ENCODE peak calls at places on chromosome 12, in seven cellular contexts. M is islet precursor cell; E is EL; D is amniotic stem cell; X is activated T-cell treated with anti-CD3 and anti-CD28 coated beads for 1 hour; F is GDM1; Q is CD4-positive, CD25-positive, alpha-beta regulatory T cell. K is an unnamed sample.

GRCh38 chr12:20463920-20464524 is 95.7 kb downstream of the PDE3A start:
- DNase-seq in M (no peak), D (no peak), F (no peak), Q (no peak), E (no peak), X (no peak), K (no peak)

GRCh38 chr12:40203060-40203430 is 21.8 kb upstream of the LRRK2 start:
- DNase-seq in X (no peak), M (no peak), Q (no peak), D (no peak), E (no peak), F (no peak), K (no peak)

GRCh38 chr12:118373628-118374027 is 921 bp upstream of the TAOK3 start:
- DNase-seq in Q (no peak), X (no peak), E (no peak), M (no peak), F (no peak), D (no peak), K (no peak)

GRCh38 chr12:52531563-52532300 is 11.5 kb upstream of the KRT5 start:
- DNase-seq in M (no peak), F (no peak), Q (no peak), X (no peak), D (no peak), E (no peak), K (no peak)

GRCh38 chr12:48414046-48414445 is 58.3 kb upstream of the ANP32D start:
- DNase-seq in Q (no peak), X (no peak), M (no peak), F (no peak), E (no peak), D (no peak), K (no peak)

GRCh38 chr12:93060666-93061413 is 131.7 kb upstream of the EEA1 start:
- DNase-seq in E (no peak), M (no peak), F (no peak), D (no peak), X (no peak), Q (no peak), K (peak)

GRCh38 chr12:65609359-65609771 is 214.9 kb upstream of the HMGA2 start:
- DNase-seq in Q (no peak), D (peak), F (no peak), E (peak), M (no peak), X (no peak), K (peak)

GRCh38 chr12:128938886-128939285 is 85.6 kb downstream of the GLT1D1 start:
- DNase-seq in F (no peak), Q (no peak), D (no peak), X (no peak), M (no peak), E (no peak), K (no peak)

GRCh38 chr12:122963928-122964240 is 2.4 kb downstream of the ABCB9 start:
- DNase-seq in X (no peak), F (no peak), M (peak), E (no peak), D (no peak), Q (no peak), K (no peak)

GRCh38 chr12:6249580-6249979 is 49.4 kb downstream of the CD9 start:
- DNase-seq in X (no peak), E (no peak), M (no peak), D (no peak), Q (no peak), F (no peak), K (no peak)

GRCh38 chr12:12265571-12266388 is 1.1 kb downstream of the LRP6 start:
- DNase-seq in X (no peak), Q (no peak), F (no peak), M (no peak), E (peak), D (no peak), K (peak)

GRCh38 chr12:121228919-121229650 is 19.2 kb downstream of the P2RX4 start:
- DNase-seq in F (no peak), M (no peak), D (no peak), X (no peak), E (no peak), Q (no peak), K (no peak)

GRCh38 chr12:40752011-40752410 is 59.8 kb downstream of the CNTN1 start:
- DNase-seq in M (no peak), E (no peak), Q (no peak), X (no peak), F (no peak), D (no peak), K (no peak)

GRCh38 chr12:111406474-111407370 is 999 bp downstream of the SH2B3 start:
- DNase-seq in Q (peak), D (no peak), M (no peak), X (no peak), F (peak), E (no peak), K (no peak)

GRCh38 chr12:115790526-115790925 is 487.0 kb downstream of the MED13L start:
- DNase-seq in M (peak), D (no peak), X (no peak), Q (no peak), F (no peak), E (no peak), K (no peak)

GRCh38 chr12:57235728-57236131 is 6.2 kb downstream of the SHMT2 start:
- DNase-seq in F (no peak), D (no peak), X (no peak), E (no peak), Q (no peak), M (peak), K (no peak)

GRCh38 chr12:11499802-11500201 is 104.4 kb upstream of the PRB2 start:
- DNase-seq in X (no peak), M (no peak), Q (no peak), D (no peak), E (no peak), F (no peak), K (no peak)

K was measured in RPMI7951.